ENCODE peak calls at places on chromosomes 1 and 21, in ten cellular contexts. V is T1000; R is CD8-positive, alpha-beta memory T cell; Q is heart right ventricle; S is NCI-H2081 treated with DMSO at 0.1 percent for 48 hours; C is NCI-H748 treated with DMSO at 0.1 percent for 48 hours; I is ovary; J is NAMALWA; E is BE2C; T is EL. P is an unnamed sample.

GRCh38 chr1:1306070-1306660 is 1.6 kb downstream of the ACAP3 start:
- DNase-seq in V (no peak), R (no peak), Q (no peak), S (no peak), C (no peak), I (no peak), J (peak), E (peak), T (peak), P (peak)

GRCh38 chr1:2300004-2300771 is 72.1 kb downstream of the SKI start:
- DNase-seq in V (no peak), R (peak), Q (no peak), S (no peak), C (no peak), I (no peak), J (peak), E (no peak), T (no peak), P (no peak)

GRCh38 chr1:234532511-234532922 is 53.5 kb upstream of the TARBP1 start:
- DNase-seq in V (no peak), R (no peak), Q (peak), S (no peak), C (no peak), I (no peak), J (no peak), E (no peak), T (no peak), P (no peak)

GRCh38 chr1:23385119-23385621 is 15.5 kb upstream of the ZNF436 start:
- DNase-seq in V (no peak), R (no peak), Q (no peak), S (no peak), C (no peak), I (no peak), J (no peak), E (no peak), T (no peak), P (no peak)

GRCh38 chr1:147202576-147202975 is 22.6 kb downstream of the FMO5 start:
- DNase-seq in V (no peak), R (no peak), Q (no peak), S (no peak), C (no peak), I (no peak), J (no peak), E (no peak), T (peak), P (no peak)

GRCh38 chr1:22826630-22827580 is 116.3 kb downstream of the EPHB2 start:
- DNase-seq in V (no peak), R (no peak), Q (peak), S (no peak), C (no peak), I (no peak), J (no peak), E (no peak), T (peak), P (no peak)

GRCh38 chr1:52677407-52677806 is 20.7 kb downstream of the COA7 start:
- DNase-seq in V (no peak), R (no peak), Q (peak), S (no peak), C (no peak), I (no peak), J (no peak), E (no peak), T (no peak), P (no peak)

GRCh38 chr1:2212542-2213491 is 15.3 kb upstream of the SKI start:
- DNase-seq in V (peak), R (no peak), Q (peak), S (no peak), C (peak), I (peak), J (no peak), E (peak), T (peak), P (peak)

GRCh38 chr1:1677718-1678580 is 14.6 kb downstream of the SLC35E2B start:
- DNase-seq in V (no peak), R (peak), Q (peak), S (no peak), C (no peak), I (peak), J (peak), E (peak), T (no peak), P (no peak)

GRCh38 chr1:14517813-14518180 is 80.7 kb upstream of the KAZN start:
- DNase-seq in V (no peak), R (no peak), Q (no peak), S (no peak), C (no peak), I (no peak), J (no peak), E (no peak), T (no peak), P (no peak)

GRCh38 chr1:162710349-162710748 is 78.1 kb downstream of the DDR2 start:
- DNase-seq in V (no peak), R (no peak), Q (no peak), S (no peak), C (no peak), I (no peak), J (no peak), E (no peak), T (peak), P (no peak)

GRCh38 chr1:24558902-24559791 is 3.3 kb downstream of the NCMAP start:
- DNase-seq in V (no peak), R (no peak), Q (peak), S (no peak), C (no peak), I (no peak), J (no peak), E (no peak), T (peak), P (no peak)

GRCh38 chr1:115555446-115555845 is 86.3 kb upstream of the VANGL1 start:
- DNase-seq in V (no peak), R (no peak), Q (no peak), S (no peak), C (no peak), I (no peak), J (no peak), E (no peak), T (peak), P (no peak)

GRCh38 chr1:225653463-225654276 is 747 bp upstream of the ENAH start:
- DNase-seq in V (peak), R (no peak), Q (peak), S (peak), C (peak), I (peak), J (peak), E (peak), T (peak), P (peak)

GRCh38 chr1:224766266-224766665 is 150.1 kb downstream of the CNIH3 start:
- DNase-seq in V (no peak), R (no peak), Q (no peak), S (no peak), C (no peak), I (no peak), J (no peak), E (no peak), T (no peak), P (no peak)

GRCh38 chr1:207612762-207613161 is 32.2 kb upstream of the CR1L start:
- DNase-seq in V (no peak), R (no peak), Q (no peak), S (no peak), C (no peak), I (no peak), J (no peak), E (no peak), T (no peak), P (no peak)

GRCh38 chr1:216528816-216529215 is 105.6 kb upstream of the USH2A start:
- DNase-seq in V (no peak), R (no peak), Q (no peak), S (no peak), C (no peak), I (no peak), J (peak), E (no peak), T (no peak), P (no peak)

GRCh38 chr1:83055391-83056170 is 943.4 kb downstream of the TTLL7 start:
- DNase-seq in V (no peak), R (no peak), Q (no peak), S (no peak), C (no peak), I (no peak), J (no peak), E (no peak), T (peak), P (no peak)

GRCh38 chr1:50969611-50970507 is at the start of gene CDKN2C:
- DNase-seq in V (peak), R (peak), Q (peak), S (peak), C (peak), I (peak), J (peak), E (peak), T (peak), P (peak)

GRCh38 chr1:42941640-42942330 is 16.9 kb downstream of the SLC2A1 start:
- DNase-seq in V (peak), R (no peak), Q (peak), S (no peak), C (no peak), I (no peak), J (no peak), E (peak), T (peak), P (no peak)

GRCh38 chr1:231357831-231358354 is 19.8 kb downstream of the SPRTN start:
- DNase-seq in V (no peak), R (no peak), Q (peak), S (peak), C (peak), I (no peak), J (peak), E (peak), T (peak), P (peak)

GRCh38 chr1:200917291-200917817 is 22.7 kb downstream of the INAVA start:
- DNase-seq in V (no peak), R (no peak), Q (peak), S (no peak), C (no peak), I (no peak), J (no peak), E (peak), T (no peak), P (no peak)

GRCh38 chr1:147640553-147641165 is 29.7 kb downstream of the ACP6 start:
- DNase-seq in V (peak), R (peak), Q (peak), S (no peak), C (peak), I (peak), J (peak), E (peak), T (peak), P (peak)

GRCh38 chr21:36478207-36478701 is 1.7 kb downstream of the CLDN14 start:
- DNase-seq in V (peak), R (no peak), Q (no peak), S (no peak), C (no peak), I (no peak), J (no peak), E (no peak), T (peak), P (no peak)

GRCh38 chr21:27954806-27955205 is 987.9 kb upstream of the ADAMTS5 start:
- DNase-seq in V (no peak), R (no peak), Q (no peak), S (no peak), C (no peak), I (no peak), J (no peak), E (no peak), T (peak), P (no peak)

GRCh38 chr1:174058639-174059038 is 36.5 kb upstream of the RC3H1 start:
- DNase-seq in V (peak), R (no peak), Q (no peak), S (no peak), C (no peak), I (no peak), J (no peak), E (no peak), T (peak), P (no peak)

GRCh38 chr1:209416660-209417059 is 166.9 kb upstream of the CAMK1G start:
- DNase-seq in V (no peak), R (no peak), Q (no peak), S (no peak), C (no peak), I (no peak), J (no peak), E (no peak), T (no peak), P (no peak)

GRCh38 chr1:12811409-12811784 is 19.8 kb downstream of the PRAMEF11 start:
- DNase-seq in V (no peak), R (no peak), Q (no peak), S (no peak), C (no peak), I (no peak), J (no peak), E (no peak), T (no peak), P (no peak)

GRCh38 chr1:187911820-187912219 is 1083.1 kb downstream of the PLA2G4A start:
- DNase-seq in V (no peak), R (no peak), Q (no peak), S (no peak), C (no peak), I (no peak), J (no peak), E (no peak), T (no peak), P (peak)

GRCh38 chr1:55885619-55886018 is 670.5 kb upstream of the USP24 start:
- DNase-seq in V (no peak), R (no peak), Q (no peak), S (no peak), C (no peak), I (no peak), J (no peak), E (no peak), T (no peak), P (no peak)

GRCh38 chr1:35886606-35887431 is 3.8 kb downstream of the AGO1 start:
- DNase-seq in V (no peak), R (no peak), Q (no peak), S (no peak), C (no peak), I (no peak), J (peak), E (peak), T (no peak), P (peak)

GRCh38 chr21:20997308-20997632 is 939 bp upstream of the NCAM2 start:
- DNase-seq in V (no peak), R (no peak), Q (no peak), S (no peak), C (no peak), I (no peak), J (no peak), E (no peak), T (no peak), P (no peak)

P was measured in SK-N-DZ.